ENCODE peak calls at places on chromosome 20, in four cellular contexts. S is A549, K is K562, E is HepG2. T is an unnamed sample.

GRCh38 chr20:35010405-35011192 is 54.9 kb downstream of the MYH7B start:
- DNase-seq in E (no peak), K (no peak), S (no peak), T (no peak)

GRCh38 chr20:33070413-33071053 is 8.9 kb upstream of the BPIFB4 start:
- DNase-seq in K (no peak), E (no peak), S (no peak), T (no peak)

GRCh38 chr20:32806356-32806755 is 13.4 kb upstream of the MAPRE1 start:
- DNase-seq in K (no peak), E (no peak), S (no peak), T (no peak)

GRCh38 chr20:58231678-58232077 is 3.2 kb upstream of the ANKRD60 start:
- DNase-seq in K (no peak), S (peak), E (peak), T (no peak)

GRCh38 chr20:8078528-8078914 is 53.5 kb upstream of the PLCB1 start:
- DNase-seq in K (no peak), E (no peak), S (peak), T (no peak)

GRCh38 chr20:40687384-40688128 is 1.5 kb downstream of the MAFB start:
- DNase-seq in S (no peak), E (no peak), K (no peak), T (peak)

GRCh38 chr20:46362931-46363872 is 43.2 kb downstream of the ELMO2 start:
- DNase-seq in S (no peak), K (no peak), E (no peak), T (no peak)

GRCh38 chr20:4997207-4997606 is 4.1 kb downstream of the SLC23A2 start:
- DNase-seq in K (no peak), E (no peak), S (no peak), T (no peak)

GRCh38 chr20:32482251-32483220 is 102.6 kb downstream of the NOL4L start:
- DNase-seq in S (no peak), K (no peak), E (no peak), T (peak)

GRCh38 chr20:41179961-41180360 is 42.6 kb downstream of the PLCG1 start:
- DNase-seq in E (no peak), K (no peak), S (no peak), T (no peak)

GRCh38 chr20:47670913-47671312 is 114.4 kb downstream of the SULF2 start:
- DNase-seq in K (no peak), S (no peak), E (no peak), T (no peak)

GRCh38 chr20:58702161-58702510 is 9.5 kb downstream of the NPEPL1 start:
- DNase-seq in E (no peak), S (no peak), K (no peak), T (no peak)

GRCh38 chr20:63534831-63535651 is 2.1 kb downstream of the PTK6 start:
- DNase-seq in E (no peak), S (no peak), K (peak), T (no peak)

GRCh38 chr20:45905505-45906079 is 6.4 kb downstream of the PLTP start:
- DNase-seq in S (peak), E (peak), K (no peak), T (no peak)

GRCh38 chr20:11267131-11267761 is 593.4 kb upstream of the JAG1 start:
- DNase-seq in E (peak), S (peak), K (peak), T (peak)

GRCh38 chr20:6007094-6007528 is 46.7 kb downstream of the LRRN4 start:
- DNase-seq in E (peak), S (no peak), K (no peak), T (no peak)

GRCh38 chr20:57983082-57983481 is 245.4 kb downstream of the ANKRD60 start:
- DNase-seq in K (no peak), E (no peak), S (no peak), T (no peak)

GRCh38 chr20:5402903-5403531 is 86.3 kb upstream of the PROKR2 start:
- DNase-seq in K (peak), S (peak), E (peak), T (no peak)

GRCh38 chr20:38706482-38706881 is 17.8 kb upstream of the SLC32A1 start:
- DNase-seq in S (no peak), K (no peak), E (no peak), T (no peak)

GRCh38 chr20:17654649-17655285 is 27.3 kb downstream of the RRBP1 start:
- DNase-seq in K (peak), S (peak), E (peak), T (no peak)

GRCh38 chr20:58693226-58694006 is 816 bp downstream of the NPEPL1 start:
- DNase-seq in K (no peak), E (no peak), S (peak), T (no peak)

GRCh38 chr20:4811661-4812181 is 90.0 kb downstream of the PRND start:
- DNase-seq in K (no peak), E (no peak), S (no peak), T (no peak)

GRCh38 chr20:11544029-11544678 is 373.5 kb upstream of the BTBD3 start:
- DNase-seq in K (no peak), S (peak), E (peak), T (no peak)

GRCh38 chr20:59204201-59204894 is 40.7 kb downstream of the ZNF831 start:
- DNase-seq in K (no peak), S (no peak), E (no peak), T (no peak)

GRCh38 chr20:36856691-36857635 is 19.0 kb upstream of the TLDC2 start:
- DNase-seq in E (no peak), S (no peak), K (no peak), T (no peak)

GRCh38 chr20:46221271-46221670 is 87.0 kb downstream of the CDH22 start:
- DNase-seq in K (no peak), E (no peak), S (no peak), T (no peak)

GRCh38 chr20:34475979-34476736 is 40.1 kb upstream of the DYNLRB1 start:
- DNase-seq in E (peak), K (no peak), S (peak), T (no peak)

GRCh38 chr20:39960522-39961420 is 728.3 kb downstream of the MAFB start:
- DNase-seq in S (no peak), E (no peak), K (no peak), T (peak)

GRCh38 chr20:60254901-60255411 is 296.7 kb downstream of the CDH26 start:
- DNase-seq in E (no peak), K (no peak), S (no peak), T (no peak)

GRCh38 chr20:32244150-32244823 is 33.2 kb upstream of the KIF3B start:
- DNase-seq in S (no peak), K (no peak), E (peak), T (no peak)

GRCh38 chr20:46978871-46979536 is 84.4 kb downstream of the EYA2 start:
- DNase-seq in S (no peak), K (no peak), E (no peak), T (no peak)

GRCh38 chr20:37397954-37398749 is 52.2 kb downstream of the SRC start:
- DNase-seq in S (no peak), K (no peak), E (no peak), T (no peak)

GRCh38 chr20:34473262-34473883 is 42.8 kb upstream of the DYNLRB1 start:
- DNase-seq in E (peak), S (peak), K (peak), T (peak)

GRCh38 chr20:56626367-56627121 is 2.6 kb upstream of the TFAP2C start:
- DNase-seq in S (peak), E (no peak), K (peak), T (peak)

GRCh38 chr20:54337131-54337530 is 129.2 kb downstream of the PFDN4 start:
- DNase-seq in S (no peak), E (no peak), K (no peak), T (no peak)

GRCh38 chr20:58891686-58892125 is 39.2 kb downstream of the GNAS start:
- DNase-seq in E (no peak), K (peak), S (peak), T (no peak)

GRCh38 chr20:3728876-3729275 is 3.6 kb upstream of the HSPA12B start:
- DNase-seq in K (no peak), E (no peak), S (no peak), T (no peak)

GRCh38 chr20:62305149-62305764 is 2.5 kb downstream of the ADRM1 start:
- DNase-seq in E (peak), S (peak), K (peak), T (no peak)

GRCh38 chr20:62303049-62303326 is 191 bp downstream of the ADRM1 start:
- DNase-seq in S (no peak), K (no peak), E (no peak), T (no peak)

GRCh38 chr20:62302341-62303048 is at the start of gene ADRM1:
- DNase-seq in S (peak), K (peak), E (peak), T (peak)

GRCh38 chr20:62304331-62305148 is 1.7 kb downstream of the ADRM1 start:
- DNase-seq in E (no peak), S (peak), K (no peak), T (no peak)

GRCh38 chr20:62303327-62304226 is 780 bp downstream of the ADRM1 start:
- DNase-seq in E (peak), K (no peak), S (peak), T (no peak)
- TF ChIP-seq MAFK in E (no peak), K (no peak), S (no peak), T (no peak)

DNA sequence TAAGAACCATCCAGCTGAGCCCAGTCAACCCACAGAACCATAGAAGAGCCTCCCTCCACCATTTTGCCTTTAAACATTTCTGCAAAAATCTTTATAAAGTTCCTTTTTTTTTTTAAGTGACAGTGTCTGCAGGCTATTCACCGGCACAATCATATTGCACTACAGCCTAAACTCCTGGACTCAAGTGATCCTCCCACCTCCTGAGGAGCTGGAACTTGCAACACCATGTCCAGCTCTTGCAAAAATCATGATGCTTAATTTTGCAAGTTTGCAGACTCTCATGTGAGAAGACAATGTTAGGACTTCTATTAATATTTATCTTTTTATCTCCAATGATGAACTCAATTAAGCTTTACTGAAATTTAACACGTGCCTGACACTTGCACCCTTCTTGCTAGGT is 88.8 kb downstream of the INSM1 start:
- DNase-seq in E (no peak), S (no peak), K (no peak), T (no peak)
- TF ChIP-seq MAX in E (no peak), S (no peak), K (no peak), T (no peak)

DNA sequence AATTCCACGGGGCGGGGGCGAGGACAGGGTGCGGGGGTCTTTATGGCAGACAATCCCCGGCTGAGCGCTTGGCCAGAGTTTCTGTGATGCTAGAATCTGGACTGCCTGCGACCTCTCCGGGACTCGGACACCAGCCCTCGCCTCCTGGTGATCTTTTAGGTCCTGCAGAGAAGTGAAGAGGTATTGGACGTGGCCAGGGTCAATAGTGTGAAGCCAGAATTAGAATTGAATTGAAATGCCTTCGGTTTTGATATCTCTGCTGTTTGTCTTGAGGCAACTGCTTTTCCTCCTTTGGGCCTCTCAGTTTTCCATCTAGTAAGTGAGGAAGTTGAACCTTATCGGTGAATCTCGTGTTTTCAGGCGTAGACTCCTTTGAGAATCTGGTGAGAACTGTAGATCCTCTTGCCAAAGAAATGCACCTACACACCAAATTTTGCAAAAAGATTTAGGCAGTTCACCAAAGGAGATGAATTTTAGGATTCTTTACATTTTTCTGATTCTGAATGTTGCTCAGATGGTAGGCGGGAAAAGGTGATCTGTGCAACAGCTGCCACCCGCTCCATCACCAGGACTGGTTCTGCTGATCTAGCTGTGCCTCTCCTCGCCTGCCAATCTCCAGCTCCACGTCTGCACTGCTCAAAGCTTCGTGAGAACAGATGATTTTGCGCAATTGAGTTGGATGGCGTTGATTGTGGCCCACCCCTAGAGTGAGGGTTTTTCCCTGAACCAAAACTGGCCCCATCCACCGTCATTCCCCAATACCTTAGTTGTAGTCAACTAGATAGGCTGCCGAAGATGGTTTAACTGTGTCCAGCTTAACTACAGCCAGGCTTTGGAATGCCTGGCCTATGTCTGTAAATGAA is 837 bp upstream of the OSER1 start:
- DNase-seq in K (no peak), E (no peak), S (no peak), T (no peak)
- TF ChIP-seq MAFK in K (no peak), E (peak), S (no peak), T (no peak)

DNA sequence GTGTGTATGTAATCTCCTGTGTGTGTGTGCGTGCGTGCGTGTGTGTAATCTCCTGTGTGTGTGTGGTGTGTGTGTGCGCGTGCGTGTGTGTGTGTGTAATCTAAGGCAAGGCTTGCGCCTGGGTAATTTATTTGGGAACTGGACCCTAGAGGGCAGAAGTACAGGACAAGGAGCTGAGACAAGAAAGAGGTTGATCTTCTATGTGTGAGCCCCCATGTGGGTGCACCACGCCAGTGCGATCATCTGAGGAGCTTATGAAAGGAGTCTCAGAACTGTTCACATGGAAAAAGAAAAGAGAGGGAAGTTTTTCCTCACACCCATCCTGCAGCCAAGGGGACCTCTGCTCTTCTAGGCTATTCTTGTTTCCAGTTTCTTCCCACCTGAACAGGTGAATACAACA is 220.1 kb upstream of the GGTLC1 start:
- DNase-seq in K (no peak), S (peak), E (peak), T (no peak)
- TF ChIP-seq MAX in K (no peak), S (no peak), E (no peak), T (no peak)

GRCh38 chr20:50399003-50399916 is 110.9 kb upstream of the PTPN1 start:
- DNase-seq in E (peak), S (peak), K (peak), T (no peak)
- TF ChIP-seq MAFK in E (no peak), S (no peak), K (no peak), T (no peak)

GRCh38 chr20:19137641-19138040 is 74.8 kb upstream of the SLC24A3 start:
- DNase-seq in E (no peak), S (no peak), K (no peak), T (no peak)

GRCh38 chr20:19143890-19144289 is 68.6 kb upstream of the SLC24A3 start:
- DNase-seq in S (no peak), E (no peak), K (no peak), T (no peak)

GRCh38 chr20:19138758-19139157 is 73.7 kb upstream of the SLC24A3 start:
- DNase-seq in K (no peak), S (no peak), E (no peak), T (no peak)
- TF ChIP-seq MAX in K (no peak), S (no peak), E (no peak), T (no peak)

GRCh38 chr20:49866051-49866450 is 49.3 kb downstream of the SPATA2 start:
- DNase-seq in K (no peak), S (no peak), E (no peak), T (no peak)
- TF ChIP-seq MAFK in K (no peak), S (no peak), E (no peak), T (no peak)

GRCh38 chr20:23132930-23133559 is 46.9 kb upstream of the CD93 start:
- DNase-seq in K (peak), S (no peak), E (no peak), T (no peak)

GRCh38 chr20:23133560-23133998 is 47.5 kb upstream of the CD93 start:
- DNase-seq in K (peak), S (no peak), E (no peak), T (no peak)

GRCh38 chr20:23138226-23138625 is 52.1 kb upstream of the CD93 start:
- DNase-seq in K (no peak), S (no peak), E (no peak), T (no peak)

GRCh38 chr20:23136893-23137745 is 51.0 kb upstream of the CD93 start:
- DNase-seq in E (no peak), K (peak), S (peak), T (no peak)

DNA sequence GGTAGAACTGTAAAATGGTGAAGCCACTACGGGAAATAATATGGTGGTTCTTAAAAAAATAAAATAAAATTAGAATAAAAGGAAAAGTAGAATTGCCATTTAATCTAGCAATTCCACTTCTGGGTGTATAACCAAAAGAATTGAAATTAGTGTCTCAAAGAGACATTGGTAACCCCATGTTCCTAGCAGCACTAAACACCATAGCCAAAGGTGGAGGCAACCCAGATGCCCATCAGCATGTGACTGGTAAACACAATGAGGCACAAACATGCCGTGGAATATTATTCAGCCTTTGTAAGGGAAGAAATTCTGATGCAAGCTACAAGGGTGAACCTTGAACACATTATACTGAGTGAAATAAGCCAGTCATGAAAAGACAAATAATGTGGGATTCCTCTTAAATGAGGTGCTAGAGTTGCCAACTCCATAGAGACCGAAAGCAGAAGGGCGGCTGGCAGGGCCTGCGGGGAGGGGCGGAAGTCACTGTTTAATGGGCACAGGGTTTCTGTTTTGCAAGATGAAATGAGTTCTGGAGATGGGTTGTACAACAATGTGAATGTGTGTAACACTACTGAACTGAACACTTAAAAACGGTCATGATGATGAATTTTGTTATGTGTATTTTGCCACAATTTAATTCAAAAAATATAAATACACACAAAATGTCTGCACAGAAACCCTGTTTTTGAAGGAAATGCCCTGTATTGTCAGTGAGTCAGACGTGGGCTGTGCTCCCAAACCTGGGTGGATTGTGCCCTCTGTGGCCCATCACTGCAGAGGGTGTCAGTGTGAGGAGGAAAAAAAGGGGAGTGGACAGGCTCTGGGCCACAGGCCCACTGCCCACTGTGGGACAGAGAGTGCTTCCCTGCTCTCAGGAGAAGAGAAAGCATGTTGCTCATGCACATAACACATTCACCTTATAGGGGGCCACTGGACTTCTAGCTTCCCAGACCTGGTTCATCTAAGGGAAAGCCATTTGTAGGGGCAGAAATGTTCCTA is 49.6 kb upstream of the CD93 start:
- DNase-seq in E (no peak), S (no peak), K (no peak), T (no peak)
- TF ChIP-seq MAX in E (no peak), S (no peak), K (no peak), T (no peak)

T was measured in H1.